ENCODE peak calls at places on chromosome 12, in four cellular contexts. H, B, J and F are unnamed samples.

GRCh38 chr12:108699955-108700563 is 31.3 kb downstream of the CORO1C start:
- DNase-seq in H (no peak), B (no peak), J (no peak), F (no peak)

GRCh38 chr12:107243316-107243715 is 150.0 kb upstream of the CRY1 start:
- DNase-seq in H (no peak), B (no peak), J (no peak), F (no peak)

GRCh38 chr12:100953217-100953616 is 158.6 kb downstream of the ANO4 start:
- DNase-seq in H (no peak), B (no peak), J (no peak), F (peak)

GRCh38 chr12:71636704-71637115 is 26.9 kb downstream of the ZFC3H1 start:
- DNase-seq in H (no peak), B (peak), J (no peak), F (peak)

GRCh38 chr12:111045941-111046340 is 125.6 kb upstream of the MYL2 start:
- DNase-seq in H (no peak), B (no peak), J (no peak), F (no peak)

GRCh38 chr12:21527451-21528180 is 1.5 kb downstream of the SPX start:
- DNase-seq in H (peak), B (peak), J (peak), F (peak)

GRCh38 chr12:21894792-21895392 is 46.3 kb downstream of the ABCC9 start:
- DNase-seq in H (peak), B (no peak), J (no peak), F (no peak)

GRCh38 chr12:115709410-115710065 is 568.0 kb downstream of the MED13L start:
- DNase-seq in H (no peak), B (no peak), J (no peak), F (no peak)

GRCh38 chr12:4117386-4118016 is 156.1 kb upstream of the CCND2 start:
- DNase-seq in H (peak), B (no peak), J (no peak), F (no peak)

GRCh38 chr12:57242329-57242690 is 8.7 kb downstream of the STAC3 start:
- DNase-seq in H (peak), B (no peak), J (peak), F (no peak)

GRCh38 chr12:23614280-23614679 is 335.2 kb downstream of the SOX5 start:
- DNase-seq in H (no peak), B (no peak), J (no peak), F (no peak)

GRCh38 chr12:12872934-12873275 is 18.5 kb upstream of the GPRC5A start:
- DNase-seq in H (no peak), B (peak), J (no peak), F (peak)

GRCh38 chr12:124856132-124856841 is 7.4 kb downstream of the SCARB1 start:
- DNase-seq in H (no peak), B (no peak), J (no peak), F (no peak)

GRCh38 chr12:77938301-77938700 is 107.6 kb downstream of the NAV3 start:
- DNase-seq in H (no peak), B (no peak), J (no peak), F (no peak)

GRCh38 chr12:109771746-109772621 is 58.4 kb downstream of the FAM222A start:
- DNase-seq in H (peak), B (no peak), J (peak), F (no peak)

GRCh38 chr12:42421844-42422779 is 96.1 kb downstream of the PPHLN1 start:
- DNase-seq in H (no peak), B (peak), J (no peak), F (no peak)

GRCh38 chr12:123153906-123154305 is 3.0 kb upstream of the PITPNM2 start:
- DNase-seq in H (no peak), B (no peak), J (no peak), F (no peak)

GRCh38 chr12:110262442-110263388 is 18.3 kb upstream of the ATP2A2 start:
- DNase-seq in H (no peak), B (no peak), J (no peak), F (peak)

GRCh38 chr12:108526482-108527234 is 11.6 kb downstream of the FICD start:
- DNase-seq in H (no peak), B (no peak), J (no peak), F (no peak)

GRCh38 chr12:24596768-24597388 is 352.0 kb downstream of the BCAT1 start:
- DNase-seq in H (no peak), B (peak), J (no peak), F (peak)

GRCh38 chr12:94092516-94093241 is 55.7 kb upstream of the PLXNC1 start:
- DNase-seq in H (peak), B (peak), J (no peak), F (peak)

GRCh38 chr12:9133243-9133938 is 17.7 kb upstream of the A2M start:
- DNase-seq in H (no peak), B (peak), J (no peak), F (no peak)

GRCh38 chr12:50569321-50569720 is 64.5 kb downstream of the DIP2B start:
- DNase-seq in H (no peak), B (no peak), J (no peak), F (no peak)

GRCh38 chr12:48198985-48199384 is 4.1 kb downstream of the OR10AD1 start:
- DNase-seq in H (no peak), B (no peak), J (no peak), F (no peak)

GRCh38 chr12:71400481-71400880 is 39.1 kb upstream of the LGR5 start:
- DNase-seq in H (no peak), B (no peak), J (no peak), F (no peak)

GRCh38 chr12:104121001-104121400 is 17.0 kb downstream of the NFYB start:
- DNase-seq in H (no peak), B (peak), J (no peak), F (peak)

GRCh38 chr12:123106640-123107359 is 44.1 kb downstream of the PITPNM2 start:
- DNase-seq in H (no peak), B (no peak), J (peak), F (no peak)

GRCh38 chr12:52615912-52616311 is 2.4 kb downstream of the KRT73 start:
- DNase-seq in H (no peak), B (no peak), J (no peak), F (no peak)

GRCh38 chr12:40684986-40685385 is 7.3 kb upstream of the CNTN1 start:
- DNase-seq in H (no peak), B (no peak), J (no peak), F (no peak)

GRCh38 chr12:67909681-67910080 is 79.6 kb upstream of the IFNG-AS1 start:
- DNase-seq in H (no peak), B (peak), J (no peak), F (no peak)

GRCh38 chr12:123937707-123938600 is 34.7 kb downstream of the CCDC92 start:
- DNase-seq in H (no peak), B (no peak), J (peak), F (no peak)

GRCh38 chr12:66942741-66943465 is 264.0 kb upstream of the GRIP1 start:
- DNase-seq in H (no peak), B (no peak), J (no peak), F (no peak)

GRCh38 chr12:43816168-43816567 is 10.1 kb upstream of the TWF1 start:
- DNase-seq in H (no peak), B (peak), J (no peak), F (peak)

GRCh38 chr12:114450511-114451300 is 44.8 kb upstream of the TBX5 start:
- DNase-seq in H (no peak), B (no peak), J (no peak), F (no peak)

GRCh38 chr12:10249690-10250455 is 37.2 kb downstream of the GABARAPL1 start:
- DNase-seq in H (no peak), B (no peak), J (no peak), F (no peak)

GRCh38 chr12:67648306-67649164 is at the start of gene DYRK2:
- DNase-seq in H (peak), B (peak), J (peak), F (peak)

GRCh38 chr12:12405882-12406281 is 49.0 kb downstream of the BORCS5 start:
- DNase-seq in H (no peak), B (peak), J (peak), F (peak)

GRCh38 chr12:49201595-49202295 is 12.9 kb upstream of the TUBA1A start:
- DNase-seq in H (no peak), B (peak), J (no peak), F (peak)

GRCh38 chr12:82754856-82755255 is 68.2 kb downstream of the TMTC2 start:
- DNase-seq in H (no peak), B (no peak), J (no peak), F (no peak)

GRCh38 chr12:1628671-1629337 is at the start of gene WNT5B:
- DNase-seq in H (no peak), B (no peak), J (no peak), F (no peak)

GRCh38 chr12:1630827-1631591 is 2.0 kb downstream of the WNT5B start:
- DNase-seq in H (no peak), B (no peak), J (no peak), F (no peak)

GRCh38 chr12:1632702-1633101 is 3.7 kb downstream of the WNT5B start:
- DNase-seq in H (no peak), B (no peak), J (no peak), F (no peak)

GRCh38 chr12:1630081-1630826 is 1.2 kb downstream of the WNT5B start:
- DNase-seq in H (peak), B (no peak), J (peak), F (peak)

GRCh38 chr12:1629338-1630080 is 478 bp downstream of the WNT5B start:
- DNase-seq in H (no peak), B (no peak), J (no peak), F (no peak)
- TF ChIP-seq CTCF in H (no peak), B (peak), J (no peak), F (no peak)

GRCh38 chr12:84912191-84913142 is at the start of gene SLC6A15:
- DNase-seq in H (peak), B (peak), J (peak), F (peak)

GRCh38 chr12:84913151-84913550 is 552 bp upstream of the SLC6A15 start:
- DNase-seq in H (no peak), B (peak), J (no peak), F (peak)

GRCh38 chr12:84910549-84911241 is 1.9 kb downstream of the SLC6A15 start:
- DNase-seq in H (no peak), B (peak), J (no peak), F (peak)

DNA sequence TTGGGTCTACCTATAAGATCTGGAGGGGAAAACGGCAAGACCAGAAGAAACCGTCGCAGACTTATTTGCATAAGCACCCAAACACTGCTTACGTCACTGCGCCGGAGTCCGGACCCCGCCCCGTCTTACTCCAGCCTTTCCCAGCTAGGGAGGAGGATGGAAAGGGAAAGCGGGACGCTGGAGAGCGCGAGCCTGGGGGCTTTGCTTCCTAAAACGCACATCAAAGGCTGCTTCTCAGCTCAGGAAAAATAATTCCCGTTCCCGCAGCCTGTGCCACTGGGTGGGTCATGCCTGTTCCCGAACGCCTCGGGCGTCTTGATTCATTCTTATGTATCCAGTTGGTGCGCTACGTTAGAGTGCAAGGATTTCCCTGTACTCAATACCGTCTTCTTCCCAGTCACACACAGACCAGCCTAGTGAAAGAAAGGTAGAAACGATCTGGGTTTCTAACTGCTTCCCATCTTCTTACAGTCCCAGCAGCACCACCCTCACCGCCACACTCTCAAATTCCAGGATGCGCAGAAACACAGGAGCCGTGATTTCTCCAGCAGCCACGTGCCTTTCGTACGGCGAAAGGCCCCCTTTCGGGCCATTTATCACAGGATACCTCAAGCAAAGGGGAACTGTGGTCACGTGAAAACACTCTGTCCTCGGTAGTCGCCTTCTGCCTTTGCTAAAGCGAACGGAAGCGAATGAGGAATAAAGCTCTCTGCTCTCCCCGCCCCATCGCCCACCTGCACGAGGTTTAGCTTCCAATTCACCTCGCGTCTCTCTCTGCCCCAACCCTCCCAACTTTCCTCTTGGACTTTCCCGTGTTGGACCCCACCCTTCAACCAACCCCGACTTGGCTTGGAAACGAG is 1.0 kb downstream of the SLC6A15 start:
- DNase-seq in H (no peak), B (peak), J (peak), F (peak)
- H3K4me3 ChIP-seq in H (peak), B (peak), J (no peak), F (peak)

GRCh38 chr12:81461163-81461562 is 298.0 kb downstream of the PPFIA2 start:
- DNase-seq in H (no peak), B (no peak), J (no peak), F (no peak)
- TF ChIP-seq CTCF in H (no peak), B (peak), J (no peak), F (no peak)

DNA sequence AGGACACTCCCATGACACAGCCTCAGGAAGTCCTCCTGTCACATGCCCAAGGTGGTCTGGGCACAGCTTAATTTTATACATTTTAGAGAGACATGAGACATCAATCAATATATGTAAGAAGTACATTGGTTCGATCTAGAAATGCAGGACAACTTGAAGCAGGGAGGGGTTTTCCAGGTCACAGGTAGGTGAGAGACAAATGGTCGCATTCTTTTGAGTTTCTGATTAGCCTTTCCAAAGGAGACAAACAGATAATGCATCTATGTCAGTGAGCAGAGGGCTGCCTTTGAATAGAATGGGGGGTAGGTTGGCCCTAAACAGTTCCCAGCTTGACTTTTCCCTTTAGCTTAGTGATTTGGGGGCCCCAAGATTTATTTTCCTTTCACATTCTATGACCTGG is 2.5 kb downstream of the HSPB8 start:
- DNase-seq in H (no peak), B (no peak), J (no peak), F (no peak)
- H3K4me3 ChIP-seq in H (peak), B (no peak), J (no peak), F (peak)

GRCh38 chr12:2772370-2772769 is 22.4 kb upstream of the FKBP4 start:
- DNase-seq in H (no peak), B (no peak), J (no peak), F (no peak)
- TF ChIP-seq CTCF in H (no peak), B (no peak), J (no peak), F (no peak)